ENCODE peak calls at places on chromosomes 1 and 21, in four cellular contexts. B is uterus, A is GM18507, H is left ventricle myocardium inferior. O is an unnamed sample.

GRCh38 chr1:107474877-107475612 is 334.2 kb downstream of the NTNG1 start:
- DNase-seq in A (no peak), H (no peak), B (no peak), O (no peak)

GRCh38 chr1:223748405-223748772 is 36.0 kb downstream of the CAPN2 start:
- DNase-seq in H (no peak), B (no peak), A (no peak), O (no peak)

GRCh38 chr1:45356186-45356585 is 15.9 kb upstream of the MUTYH start:
- DNase-seq in A (no peak), H (no peak), B (no peak), O (no peak)

GRCh38 chr1:154407021-154407865 is 2.1 kb downstream of the IL6R start:
- DNase-seq in B (no peak), A (no peak), H (no peak), O (no peak)

GRCh38 chr1:203121186-203122015 is 6.1 kb upstream of the ADORA1 start:
- DNase-seq in H (no peak), B (no peak), A (no peak), O (no peak)

GRCh38 chr1:56686171-56686570 is 41.1 kb downstream of the PRKAA2 start:
- DNase-seq in H (no peak), B (no peak), A (no peak), O (no peak)

GRCh38 chr1:7387053-7387861 is 383.8 kb upstream of the VAMP3 start:
- DNase-seq in B (no peak), H (peak; percentile 2), A (no peak), O (no peak)

GRCh38 chr1:54170961-54171460 is 18.2 kb upstream of the CDCP2 start:
- DNase-seq in B (no peak), A (no peak), H (no peak), O (no peak)

GRCh38 chr1:229759037-229759435 is 133.0 kb downstream of the URB2 start:
- DNase-seq in A (no peak), H (no peak), B (no peak), O (no peak)

GRCh38 chr1:20069932-20070331 is at the start of gene PLA2G5:
- DNase-seq in A (no peak), H (peak; percentile 87), B (peak; percentile 64), O (peak; percentile 82)

GRCh38 chr21:32779983-32780382 is 8.4 kb upstream of the PAXBP1 start:
- DNase-seq in B (no peak), A (no peak), H (no peak), O (no peak)

GRCh38 chr1:181208967-181209366 is 120.5 kb downstream of the IER5 start:
- DNase-seq in A (no peak), H (no peak), B (no peak), O (no peak)

GRCh38 chr1:31412732-31413404 is at the start of gene SERINC2:
- DNase-seq in H (no peak), A (peak; percentile 54), B (no peak), O (no peak)

GRCh38 chr1:207366022-207366421 is 44.5 kb downstream of the CD55 start:
- DNase-seq in H (no peak), A (no peak), B (no peak), O (no peak)

GRCh38 chr1:189429610-189430009 is 1048.1 kb downstream of the BRINP3 start:
- DNase-seq in A (no peak), B (no peak), H (no peak), O (no peak)

GRCh38 chr1:115251340-115251748 is 86.7 kb downstream of the NGF start:
- DNase-seq in A (no peak), B (no peak), H (no peak), O (no peak)

GRCh38 chr1:152543808-152544207 is 22.8 kb downstream of the LCE3E start:
- DNase-seq in A (no peak), B (no peak), H (no peak), O (no peak)

GRCh38 chr1:222124602-222125001 is 382.7 kb upstream of the DUSP10 start:
- DNase-seq in H (no peak), A (no peak), B (no peak), O (no peak)

GRCh38 chr21:32990666-32991065 is 35.1 kb upstream of the OLIG2 start:
- DNase-seq in B (no peak), H (no peak), A (no peak), O (no peak)

GRCh38 chr1:42832636-42833265 is 13.7 kb upstream of the ZNF691 start:
- DNase-seq in H (no peak), B (no peak), A (no peak), O (no peak)

GRCh38 chr1:117674521-117675400 is 68.9 kb downstream of the TENT5C start:
- DNase-seq in B (no peak), A (no peak), H (no peak), O (no peak)

GRCh38 chr1:206477110-206477509 is 6.8 kb downstream of the IKBKE start:
- DNase-seq in A (no peak), B (no peak), H (no peak), O (no peak)

GRCh38 chr21:46294647-46295176 is 8.6 kb downstream of the YBEY start:
- DNase-seq in B (no peak), A (no peak), H (peak; percentile 29), O (peak; percentile 35)

GRCh38 chr1:16721871-16722641 is 18.3 kb upstream of the RNU1-4 start:
- DNase-seq in B (no peak), H (no peak), A (no peak), O (no peak)

GRCh38 chr1:245855846-245856730 is 651.0 kb downstream of the SMYD3 start:
- DNase-seq in B (no peak), A (no peak), H (no peak), O (no peak)

GRCh38 chr1:116033322-116033721 is 57.0 kb downstream of the SLC22A15 start:
- DNase-seq in H (no peak), A (no peak), B (no peak), O (no peak)

GRCh38 chr1:233431753-233432403 is 104.4 kb downstream of the MAP3K21 start:
- DNase-seq in B (no peak), H (no peak), A (no peak), O (no peak)

GRCh38 chr21:31108969-31109368 is 70.7 kb upstream of the KRTAP19-8 start:
- DNase-seq in H (no peak), B (no peak), A (no peak), O (no peak)

GRCh38 chr1:16082283-16083038 is 9.0 kb upstream of the FAM131C start:
- DNase-seq in B (peak; percentile 56), A (peak; percentile 49), H (peak; percentile 69), O (peak; percentile 75)